ENCODE peak calls at places on chromosomes 3 and 15, in nine cellular contexts. H, M, Y, A, C, G, I, B and T are unnamed samples.

GRCh38 chr3:141707741-141708203 is 30.3 kb upstream of the RNF7 start:
- DNase-seq in B (no peak), H (no peak), Y (no peak), G (peak), I (peak), M (no peak), A (no peak), C (no peak), T (no peak)

GRCh38 chr3:117873236-117873635 is 1161.4 kb downstream of the IGSF11 start:
- DNase-seq in I (no peak), Y (peak), C (no peak), B (no peak), M (peak), A (peak), H (no peak), G (no peak), T (no peak)

GRCh38 chr3:117035785-117036184 is 326.2 kb downstream of the TUSC7 start:
- DNase-seq in C (no peak), H (no peak), M (no peak), Y (peak), A (no peak), B (no peak), I (no peak), G (peak), T (no peak)

GRCh38 chr3:49998326-49998725 is 58.4 kb downstream of the RBM6 start:
- DNase-seq in Y (no peak), H (no peak), G (peak), B (no peak), I (no peak), A (no peak), C (no peak), M (no peak), T (no peak)

GRCh38 chr15:34987623-34987981 is 485 bp downstream of the ZNF770 start:
- DNase-seq in C (no peak), A (no peak), B (no peak), G (no peak), I (no peak), Y (no peak), H (no peak), M (no peak), T (no peak)

GRCh38 chr3:98602078-98602678 is 8.8 kb upstream of the CPOX start:
- DNase-seq in A (peak), C (no peak), H (no peak), Y (peak), G (peak), M (peak), I (peak), B (no peak), T (peak)

GRCh38 chr3:139456391-139456790 is 19.9 kb downstream of the RBP2 start:
- DNase-seq in C (no peak), H (no peak), A (no peak), M (no peak), Y (no peak), G (no peak), B (no peak), I (no peak), T (no peak)

GRCh38 chr15:60744826-60745225 is 265.9 kb upstream of the ICE2 start:
- DNase-seq in C (no peak), G (no peak), I (no peak), Y (no peak), H (no peak), M (peak), A (no peak), B (no peak), T (no peak)

GRCh38 chr3:48394391-48394790 is 22.4 kb downstream of the FBXW12 start:
- DNase-seq in I (no peak), A (no peak), C (no peak), Y (no peak), H (no peak), M (no peak), B (no peak), G (no peak), T (no peak)

GRCh38 chr3:55641914-55642313 is 154.8 kb upstream of the WNT5A start:
- DNase-seq in A (no peak), I (no peak), H (no peak), G (no peak), M (no peak), C (no peak), B (no peak), Y (no peak), T (no peak)

GRCh38 chr15:64975390-64975789 is 14.3 kb downstream of the SPG21 start:
- DNase-seq in I (no peak), G (peak), M (no peak), B (no peak), H (no peak), C (no peak), Y (no peak), A (no peak), T (no peak)

GRCh38 chr3:182979719-182980191 is 583 bp downstream of the DCUN1D1 start:
- DNase-seq in Y (peak), C (no peak), G (peak), A (peak), B (no peak), M (peak), H (peak), I (no peak), T (peak)

GRCh38 chr3:146454796-146455195 is 14.6 kb downstream of the PLSCR2 start:
- DNase-seq in I (no peak), A (no peak), M (no peak), C (no peak), B (no peak), G (no peak), H (no peak), Y (no peak), T (no peak)